ENCODE peak calls at places on chromosomes 3 and 15, in five cellular contexts. B, L, V, P and Y are unnamed samples.

GRCh38 chr15:83305696-83306291 is 21.3 kb upstream of the BNC1 start:
- DNase-seq in B (no peak), L (peak; percentile 54), V (no peak), P (no peak), Y (peak; percentile 94)

GRCh38 chr3:156760333-156760732 is 65.8 kb upstream of the LEKR1 start:
- DNase-seq in B (no peak), L (no peak), V (no peak), P (no peak), Y (no peak)

GRCh38 chr3:141928626-141929270 is 52.3 kb downstream of the ATP1B3 start:
- DNase-seq in B (no peak), L (no peak), V (no peak), P (no peak), Y (no peak)

GRCh38 chr3:115108614-115109013 is 38.5 kb downstream of the ZBTB20 start:
- DNase-seq in B (no peak), L (no peak), V (no peak), P (no peak), Y (no peak)

GRCh38 chr3:61875073-61875472 is 313.7 kb downstream of the PTPRG start:
- DNase-seq in B (no peak), L (peak; percentile 82), V (no peak), P (no peak), Y (peak; percentile 77)

GRCh38 chr15:64911317-64912186 is at the start of gene ANKDD1A:
- DNase-seq in B (peak; percentile 43), L (peak; percentile 91), V (peak; percentile 58), P (peak; percentile 87), Y (peak; percentile 91)

GRCh38 chr15:55457401-55458022 is 49.2 kb downstream of the PIERCE2 start:
- DNase-seq in B (no peak), L (no peak), V (no peak), P (no peak), Y (no peak)

GRCh38 chr15:85860394-85861161 is 65.9 kb upstream of the KLHL25 start:
- DNase-seq in B (no peak), L (no peak), V (no peak), P (no peak), Y (no peak)

GRCh38 chr3:64445318-64446300 is 220.3 kb upstream of the PRICKLE2 start:
- DNase-seq in B (no peak), L (peak; percentile 89), V (peak; percentile 58), P (no peak), Y (peak; percentile 88)

GRCh38 chr3:70352215-70352614 is 39.8 kb upstream of the MDFIC2 start:
- DNase-seq in B (no peak), L (peak; percentile 6), V (no peak), P (no peak), Y (no peak)

GRCh38 chr3:136750209-136750921 is 1.8 kb downstream of the STAG1 start:
- DNase-seq in B (no peak), L (no peak), V (no peak), P (no peak), Y (no peak)

GRCh38 chr3:71305246-71306206 is 278.0 kb downstream of the FOXP1 start:
- DNase-seq in B (no peak), L (peak; percentile 95), V (no peak), P (no peak), Y (peak; percentile 72)

GRCh38 chr15:93027413-93027812 is 61.6 kb downstream of the RGMA start:
- DNase-seq in B (no peak), L (no peak), V (no peak), P (peak; percentile 65), Y (no peak)

GRCh38 chr3:132245547-132245946 is 71.7 kb upstream of the ACP3 start:
- DNase-seq in B (no peak), L (no peak), V (peak; percentile 7), P (no peak), Y (no peak)

GRCh38 chr3:135240426-135240825 is 445.4 kb downstream of the EPHB1 start:
- DNase-seq in B (no peak), L (peak; percentile 74), V (peak; percentile 39), P (no peak), Y (peak; percentile 55)